ENCODE peak calls at places on chromosomes 6 and 20, in nine cellular contexts. One of them, this sample, is unnamed.

GRCh38 chr6:34671801-34672656 is 24.5 kb downstream of the ILRUN start:
- DNase-seq in prostate gland: no peak
- DNase-seq in cardiac muscle cell: peak; percentile 39
- DNase-seq in tibial artery: peak; percentile 36
- DNase-seq in brain microvascular endothelial cell: no peak
- DNase-seq in WERI-Rb-1: no peak
- DNase-seq in esophagus muscularis mucosa: no peak
- DNase-seq in neural progenitor cell: no peak
- DNase-seq in heart left ventricle: no peak
- DNase-seq in this sample: no peak

GRCh38 chr6:130148181-130148580 is 74.6 kb downstream of the SAMD3 start:
- DNase-seq in prostate gland: no peak
- DNase-seq in cardiac muscle cell: no peak
- DNase-seq in tibial artery: no peak
- DNase-seq in brain microvascular endothelial cell: no peak
- DNase-seq in WERI-Rb-1: no peak
- DNase-seq in esophagus muscularis mucosa: no peak
- DNase-seq in neural progenitor cell: no peak
- DNase-seq in heart left ventricle: no peak
- DNase-seq in this sample: no peak

GRCh38 chr6:114364295-114364694 is 21.5 kb upstream of the HS3ST5 start:
- DNase-seq in prostate gland: no peak
- DNase-seq in cardiac muscle cell: no peak
- DNase-seq in tibial artery: no peak
- DNase-seq in brain microvascular endothelial cell: peak; percentile 5
- DNase-seq in WERI-Rb-1: no peak
- DNase-seq in esophagus muscularis mucosa: no peak
- DNase-seq in neural progenitor cell: peak; percentile 25
- DNase-seq in heart left ventricle: no peak
- DNase-seq in this sample: no peak

GRCh38 chr6:54266400-54266923 is 41.8 kb upstream of the TINAG start:
- DNase-seq in prostate gland: no peak
- DNase-seq in cardiac muscle cell: no peak
- DNase-seq in tibial artery: no peak
- DNase-seq in brain microvascular endothelial cell: no peak
- DNase-seq in WERI-Rb-1: no peak
- DNase-seq in esophagus muscularis mucosa: no peak
- DNase-seq in neural progenitor cell: peak; percentile 23
- DNase-seq in heart left ventricle: no peak
- DNase-seq in this sample: no peak

GRCh38 chr20:37123441-37123840 is 27.6 kb upstream of the RBL1 start:
- DNase-seq in prostate gland: no peak
- DNase-seq in cardiac muscle cell: no peak
- DNase-seq in tibial artery: no peak
- DNase-seq in brain microvascular endothelial cell: no peak
- DNase-seq in WERI-Rb-1: no peak
- DNase-seq in esophagus muscularis mucosa: no peak
- DNase-seq in neural progenitor cell: no peak
- DNase-seq in heart left ventricle: no peak
- DNase-seq in this sample: no peak

GRCh38 chr6:13413466-13413862 is 73.9 kb downstream of the GFOD1 start:
- DNase-seq in prostate gland: no peak
- DNase-seq in cardiac muscle cell: peak; percentile 76
- DNase-seq in tibial artery: peak; percentile 79
- DNase-seq in brain microvascular endothelial cell: no peak
- DNase-seq in WERI-Rb-1: no peak
- DNase-seq in esophagus muscularis mucosa: no peak
- DNase-seq in neural progenitor cell: no peak
- DNase-seq in heart left ventricle: no peak
- DNase-seq in this sample: no peak

GRCh38 chr6:89117285-89118108 is at the start of gene SRSF12:
- DNase-seq in prostate gland: peak; percentile 19
- DNase-seq in cardiac muscle cell: peak; percentile 65
- DNase-seq in tibial artery: no peak
- DNase-seq in brain microvascular endothelial cell: no peak
- DNase-seq in WERI-Rb-1: peak; percentile 54
- DNase-seq in esophagus muscularis mucosa: no peak
- DNase-seq in neural progenitor cell: peak; percentile 85
- DNase-seq in heart left ventricle: peak; percentile 48
- DNase-seq in this sample: no peak

GRCh38 chr20:1741309-1742048 is 83.9 kb upstream of the SIRPG start:
- DNase-seq in prostate gland: no peak
- DNase-seq in cardiac muscle cell: no peak
- DNase-seq in tibial artery: no peak
- DNase-seq in brain microvascular endothelial cell: no peak
- DNase-seq in WERI-Rb-1: no peak
- DNase-seq in esophagus muscularis mucosa: no peak
- DNase-seq in neural progenitor cell: no peak
- DNase-seq in heart left ventricle: no peak
- DNase-seq in this sample: no peak

GRCh38 chr6:313917-314316 is 21.6 kb downstream of the DUSP22 start:
- DNase-seq in prostate gland: no peak
- DNase-seq in cardiac muscle cell: no peak
- DNase-seq in tibial artery: no peak
- DNase-seq in brain microvascular endothelial cell: no peak
- DNase-seq in WERI-Rb-1: peak; percentile 73
- DNase-seq in esophagus muscularis mucosa: no peak
- DNase-seq in neural progenitor cell: no peak
- DNase-seq in heart left ventricle: no peak
- DNase-seq in this sample: no peak

GRCh38 chr20:43752051-43752360 is 25.2 kb upstream of the GTSF1L start:
- DNase-seq in prostate gland: no peak
- DNase-seq in cardiac muscle cell: no peak
- DNase-seq in tibial artery: no peak
- DNase-seq in brain microvascular endothelial cell: no peak
- DNase-seq in WERI-Rb-1: no peak
- DNase-seq in esophagus muscularis mucosa: no peak
- DNase-seq in neural progenitor cell: no peak
- DNase-seq in heart left ventricle: no peak
- DNase-seq in this sample: no peak

GRCh38 chr20:43751167-43752050 is 24.6 kb upstream of the GTSF1L start:
- DNase-seq in prostate gland: no peak
- DNase-seq in cardiac muscle cell: peak; percentile 71
- DNase-seq in tibial artery: no peak
- DNase-seq in brain microvascular endothelial cell: peak; percentile 64
- DNase-seq in WERI-Rb-1: no peak
- DNase-seq in esophagus muscularis mucosa: no peak
- DNase-seq in neural progenitor cell: no peak
- DNase-seq in heart left ventricle: no peak
- DNase-seq in this sample: no peak

GRCh38 chr20:43748274-43748673 is 21.5 kb upstream of the GTSF1L start:
- DNase-seq in prostate gland: no peak
- DNase-seq in cardiac muscle cell: peak; percentile 64
- DNase-seq in tibial artery: no peak
- DNase-seq in brain microvascular endothelial cell: no peak
- DNase-seq in WERI-Rb-1: no peak
- DNase-seq in esophagus muscularis mucosa: no peak
- DNase-seq in neural progenitor cell: no peak
- DNase-seq in heart left ventricle: no peak
- DNase-seq in this sample: no peak

GRCh38 chr20:43750774-43751166 is 24.0 kb upstream of the GTSF1L start:
- DNase-seq in prostate gland: no peak
- DNase-seq in cardiac muscle cell: no peak
- DNase-seq in tibial artery: no peak
- DNase-seq in brain microvascular endothelial cell: no peak
- DNase-seq in WERI-Rb-1: no peak
- DNase-seq in esophagus muscularis mucosa: no peak
- DNase-seq in neural progenitor cell: no peak
- DNase-seq in heart left ventricle: no peak
- DNase-seq in this sample: no peak

DNA sequence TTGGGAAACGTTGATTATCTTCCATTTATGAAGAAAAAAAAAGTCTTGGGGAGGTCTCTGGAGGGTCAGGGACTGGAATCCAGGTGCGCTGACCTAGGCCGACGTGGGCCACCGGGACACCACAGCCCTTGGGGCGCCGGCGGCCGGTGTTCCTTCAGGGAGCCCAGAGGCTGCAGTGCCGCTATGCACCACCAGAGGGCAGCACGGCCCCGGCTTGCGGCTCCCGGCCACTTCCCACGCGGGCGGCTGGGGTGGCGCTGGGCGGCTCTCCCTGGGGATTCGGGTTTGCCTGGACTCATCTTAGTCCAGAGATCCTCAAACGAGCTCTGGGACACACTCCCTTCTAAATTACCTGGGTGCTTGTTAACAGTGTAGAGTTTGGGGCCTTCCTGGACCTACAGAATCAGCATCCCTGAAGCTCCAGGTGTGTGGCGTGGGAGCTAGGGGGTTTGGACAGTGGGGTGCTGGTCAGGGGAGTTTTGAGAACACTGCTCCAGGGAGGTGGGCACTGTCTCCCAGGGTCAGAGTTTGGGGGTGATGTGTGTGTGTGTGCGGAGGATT is 23.0 kb upstream of the GTSF1L start:
- DNase-seq in prostate gland: peak; percentile 49
- DNase-seq in cardiac muscle cell: peak; percentile 62
- DNase-seq in tibial artery: peak; percentile 51
- DNase-seq in brain microvascular endothelial cell: peak; percentile 45
- DNase-seq in WERI-Rb-1: peak; percentile 75
- DNase-seq in esophagus muscularis mucosa: peak; percentile 94
- DNase-seq in neural progenitor cell: peak; percentile 82
- DNase-seq in heart left ventricle: peak; percentile 74
- DNase-seq in this sample: peak; percentile 84
- TF ChIP-seq CTCF in prostate gland: peak; percentile 96
- TF ChIP-seq CTCF in cardiac muscle cell: peak; percentile 98
- TF ChIP-seq CTCF in tibial artery: peak; percentile 90
- TF ChIP-seq CTCF in brain microvascular endothelial cell: peak; percentile 86
- TF ChIP-seq CTCF in WERI-Rb-1: peak; percentile 97
- TF ChIP-seq CTCF in esophagus muscularis mucosa: no peak
- TF ChIP-seq CTCF in neural progenitor cell: peak; percentile 99
- TF ChIP-seq CTCF in heart left ventricle: peak; percentile 99
- TF ChIP-seq CTCF in this sample: peak; percentile 100

DNA sequence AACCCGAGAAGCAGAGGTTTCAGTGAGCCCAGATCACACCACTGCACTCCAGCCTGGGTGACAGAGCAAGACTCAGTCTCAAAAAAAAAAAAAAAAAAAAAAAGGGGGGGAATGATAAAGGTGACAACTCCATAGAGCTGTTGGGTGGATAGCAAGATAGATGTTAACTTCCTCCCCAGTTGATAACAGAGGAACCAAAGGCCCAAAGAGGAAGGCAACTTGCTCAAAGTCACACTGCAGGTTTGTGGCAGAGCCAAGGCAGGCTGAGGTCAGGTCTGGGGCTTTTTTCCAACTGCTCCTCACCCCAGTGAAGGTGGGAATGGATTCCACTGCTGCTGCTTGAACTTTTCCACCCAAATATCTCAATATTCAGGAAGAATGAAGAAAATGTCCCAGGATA is 26.7 kb downstream of the HCK start:
- DNase-seq in prostate gland: no peak
- DNase-seq in cardiac muscle cell: no peak
- DNase-seq in tibial artery: no peak
- DNase-seq in brain microvascular endothelial cell: no peak
- DNase-seq in WERI-Rb-1: no peak
- DNase-seq in esophagus muscularis mucosa: no peak
- DNase-seq in neural progenitor cell: no peak
- DNase-seq in heart left ventricle: no peak
- DNase-seq in this sample: no peak
- H3K27me3 ChIP-seq in prostate gland: no peaks in the 10 kb centered on the region
- H3K27me3 ChIP-seq in cardiac muscle cell: peaks cover 10% of the 10 kb centered on the region
- H3K27me3 ChIP-seq in tibial artery: peaks cover 54% of the 10 kb centered on the region
- H3K27me3 ChIP-seq in brain microvascular endothelial cell: peaks cover 3% of the 10 kb centered on the region
- H3K27me3 ChIP-seq in WERI-Rb-1: no peaks in the 10 kb centered on the region
- H3K27me3 ChIP-seq in esophagus muscularis mucosa: no peaks in the 10 kb centered on the region
- H3K27me3 ChIP-seq in neural progenitor cell: no peaks in the 10 kb centered on the region
- H3K27me3 ChIP-seq in heart left ventricle: peaks cover 6% of the 10 kb centered on the region
- H3K27me3 ChIP-seq in this sample: peaks cover 8% of the 10 kb centered on the region

GRCh38 chr6:166999845-167000253 is 652 bp downstream of the CEP43 start:
- DNase-seq in prostate gland: no peak
- DNase-seq in cardiac muscle cell: peak; percentile 25
- DNase-seq in tibial artery: peak; percentile 27
- DNase-seq in brain microvascular endothelial cell: no peak
- DNase-seq in WERI-Rb-1: no peak
- DNase-seq in esophagus muscularis mucosa: peak; percentile 64
- DNase-seq in neural progenitor cell: no peak
- DNase-seq in heart left ventricle: peak; percentile 30
- DNase-seq in this sample: no peak

GRCh38 chr6:166998256-166999144 is 697 bp upstream of the CEP43 start:
- DNase-seq in prostate gland: peak; percentile 11
- DNase-seq in cardiac muscle cell: no peak
- DNase-seq in tibial artery: peak; percentile 22
- DNase-seq in brain microvascular endothelial cell: peak; percentile 18
- DNase-seq in WERI-Rb-1: no peak
- DNase-seq in esophagus muscularis mucosa: peak; percentile 91
- DNase-seq in neural progenitor cell: peak; percentile 49
- DNase-seq in heart left ventricle: peak; percentile 37
- DNase-seq in this sample: no peak

GRCh38 chr6:167000759-167001158 is 1.6 kb downstream of the CEP43 start:
- DNase-seq in prostate gland: no peak
- DNase-seq in cardiac muscle cell: no peak
- DNase-seq in tibial artery: no peak
- DNase-seq in brain microvascular endothelial cell: no peak
- DNase-seq in WERI-Rb-1: no peak
- DNase-seq in esophagus muscularis mucosa: peak; percentile 31
- DNase-seq in neural progenitor cell: no peak
- DNase-seq in heart left ventricle: no peak
- DNase-seq in this sample: no peak

GRCh38 chr6:166997768-166998255 is 1.4 kb upstream of the CEP43 start:
- DNase-seq in prostate gland: peak; percentile 57
- DNase-seq in cardiac muscle cell: peak; percentile 79
- DNase-seq in tibial artery: peak; percentile 28
- DNase-seq in brain microvascular endothelial cell: peak; percentile 76
- DNase-seq in WERI-Rb-1: peak; percentile 81
- DNase-seq in esophagus muscularis mucosa: peak; percentile 92
- DNase-seq in neural progenitor cell: peak; percentile 81
- DNase-seq in heart left ventricle: peak; percentile 57
- DNase-seq in this sample: peak; percentile 60

DNA sequence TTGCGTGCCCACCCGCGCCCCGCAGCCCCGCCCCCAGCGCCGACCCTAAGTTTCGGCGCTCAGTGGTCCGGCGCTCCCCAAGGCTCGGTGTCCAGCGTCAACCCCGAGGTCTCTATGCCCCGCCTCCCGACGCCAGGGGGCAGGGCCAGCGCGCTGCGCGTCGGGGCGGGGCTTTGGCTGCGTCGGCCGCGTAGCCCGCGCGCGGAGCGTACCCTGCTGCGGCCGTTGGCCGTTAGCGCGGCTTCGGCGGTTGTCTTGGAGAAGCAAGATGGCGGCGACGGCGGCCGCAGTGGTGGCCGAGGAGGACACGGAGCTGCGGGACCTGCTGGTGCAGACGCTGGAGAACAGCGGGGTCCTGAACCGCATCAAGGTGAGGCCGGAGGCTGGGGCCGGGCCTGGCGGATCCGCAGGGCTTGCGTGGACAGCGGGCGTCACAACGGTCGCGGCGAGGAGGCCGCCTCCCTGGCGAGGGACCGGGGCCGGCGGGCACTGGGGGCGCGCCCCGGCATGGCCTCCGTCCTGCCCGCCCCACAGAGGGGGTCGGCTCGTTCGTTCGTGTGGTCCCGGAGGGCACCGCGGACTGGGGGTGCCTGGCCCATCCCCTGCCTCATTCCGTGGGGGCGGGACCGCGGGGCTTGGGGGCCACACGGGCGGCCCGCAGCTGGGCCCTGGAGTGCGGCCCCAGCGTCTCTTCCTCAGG is at the start of gene CEP43:
- DNase-seq in prostate gland: peak; percentile 88
- DNase-seq in cardiac muscle cell: peak; percentile 98
- DNase-seq in tibial artery: peak; percentile 93
- DNase-seq in brain microvascular endothelial cell: peak; percentile 90
- DNase-seq in WERI-Rb-1: peak; percentile 94
- DNase-seq in esophagus muscularis mucosa: peak; percentile 97
- DNase-seq in neural progenitor cell: peak; percentile 99
- DNase-seq in heart left ventricle: peak; percentile 97
- DNase-seq in this sample: peak; percentile 86
- H3K27ac ChIP-seq in prostate gland: peak within 1 kb of the TSS; percentile 74
- H3K27ac ChIP-seq in cardiac muscle cell: peak within 1 kb of the TSS; percentile 71
- H3K27ac ChIP-seq in tibial artery: peak within 1 kb of the TSS; percentile 78
- H3K27ac ChIP-seq in brain microvascular endothelial cell: peak within 1 kb of the TSS; percentile 47
- H3K27ac ChIP-seq in WERI-Rb-1: peak within 1 kb of the TSS; percentile 84
- H3K27ac ChIP-seq in esophagus muscularis mucosa: peak within 1 kb of the TSS; percentile 71
- H3K27ac ChIP-seq in neural progenitor cell: no peak within 1 kb of the TSS
- H3K27ac ChIP-seq in heart left ventricle: peak within 1 kb of the TSS; percentile 84
- H3K27ac ChIP-seq in this sample: peak within 1 kb of the TSS; percentile 80

GRCh38 chr6:158718431-158719126 is 68.7 kb downstream of the SYTL3 start:
- DNase-seq in prostate gland: no peak
- DNase-seq in cardiac muscle cell: peak; percentile 53
- DNase-seq in tibial artery: no peak
- DNase-seq in brain microvascular endothelial cell: peak; percentile 26
- DNase-seq in WERI-Rb-1: peak; percentile 68
- DNase-seq in esophagus muscularis mucosa: no peak
- DNase-seq in neural progenitor cell: peak; percentile 74
- DNase-seq in heart left ventricle: no peak
- DNase-seq in this sample: no peak
- TF ChIP-seq CTCF in prostate gland: peak; percentile 39
- TF ChIP-seq CTCF in cardiac muscle cell: peak; percentile 79
- TF ChIP-seq CTCF in tibial artery: peak; percentile 29
- TF ChIP-seq CTCF in brain microvascular endothelial cell: peak; percentile 88
- TF ChIP-seq CTCF in WERI-Rb-1: peak; percentile 81
- TF ChIP-seq CTCF in esophagus muscularis mucosa: peak; percentile 41
- TF ChIP-seq CTCF in neural progenitor cell: peak; percentile 96
- TF ChIP-seq CTCF in heart left ventricle: peak; percentile 62
- TF ChIP-seq CTCF in this sample: peak; percentile 51

This sample was measured in dorsolateral prefrontal cortex.